ENCODE peak calls at places on chromosomes 13 and 19, in four cellular contexts. One of them, this sample, is unnamed.

GRCh38 chr19:48573163-48573505 is 21.2 kb downstream of the SULT2B1 start:
- DNase-seq in tibial nerve: no peak
- DNase-seq in body of pancreas: no peak
- DNase-seq in adrenal gland: no peak
- DNase-seq in this sample: no peak

GRCh38 chr13:19957320-19958118 is 1.0 kb upstream of the ZMYM2 start:
- DNase-seq in tibial nerve: peak; percentile 69
- DNase-seq in adrenal gland: peak; percentile 91
- DNase-seq in body of pancreas: peak; percentile 78
- DNase-seq in this sample: peak; percentile 17

GRCh38 chr13:62997696-62998095 is 1582.0 kb upstream of the PCDH20 start:
- DNase-seq in adrenal gland: no peak
- DNase-seq in tibial nerve: no peak
- DNase-seq in body of pancreas: no peak
- DNase-seq in this sample: no peak

GRCh38 chr19:2497186-2497585 is 21.3 kb downstream of the GADD45B start:
- DNase-seq in adrenal gland: no peak
- DNase-seq in tibial nerve: no peak
- DNase-seq in body of pancreas: no peak
- DNase-seq in this sample: no peak

GRCh38 chr13:50908371-50908770 is 1.2 kb upstream of the RNASEH2B start:
- DNase-seq in adrenal gland: no peak
- DNase-seq in tibial nerve: no peak
- DNase-seq in body of pancreas: no peak
- DNase-seq in this sample: no peak

GRCh38 chr19:49528211-49528771 is 488 bp downstream of the RCN3 start:
- DNase-seq in tibial nerve: no peak
- DNase-seq in adrenal gland: peak; percentile 53
- DNase-seq in body of pancreas: no peak
- DNase-seq in this sample: no peak

GRCh38 chr13:23377603-23378002 is 55.9 kb downstream of the SACS start:
- DNase-seq in adrenal gland: no peak
- DNase-seq in tibial nerve: no peak
- DNase-seq in body of pancreas: no peak
- DNase-seq in this sample: no peak

GRCh38 chr19:48674216-48674809 is 1.5 kb upstream of the NTN5 start:
- DNase-seq in body of pancreas: no peak
- DNase-seq in adrenal gland: no peak
- DNase-seq in tibial nerve: no peak
- DNase-seq in this sample: no peak

GRCh38 chr19:28718909-28719308 is 494.0 kb downstream of the UQCRFS1 start:
- DNase-seq in body of pancreas: no peak
- DNase-seq in tibial nerve: no peak
- DNase-seq in adrenal gland: no peak
- DNase-seq in this sample: no peak

GRCh38 chr19:33500991-33501390 is 20.6 kb downstream of the PEPD start:
- DNase-seq in tibial nerve: no peak
- DNase-seq in adrenal gland: no peak
- DNase-seq in body of pancreas: no peak
- DNase-seq in this sample: no peak

GRCh38 chr13:47932953-47933687 is 68.0 kb downstream of the SUCLA2 start:
- DNase-seq in tibial nerve: no peak
- DNase-seq in adrenal gland: no peak
- DNase-seq in body of pancreas: no peak
- DNase-seq in this sample: no peak

GRCh38 chr19:18289471-18290066 is 8.1 kb upstream of the JUND start:
- DNase-seq in body of pancreas: no peak
- DNase-seq in tibial nerve: no peak
- DNase-seq in adrenal gland: no peak
- DNase-seq in this sample: no peak
- H3K4me1 ChIP-seq in body of pancreas: peaks cover 35% of the 10 kb centered on the region
- H3K4me1 ChIP-seq in tibial nerve: peaks cover 74% of the 10 kb centered on the region
- H3K4me1 ChIP-seq in adrenal gland: peaks cover 26% of the 10 kb centered on the region
- H3K4me1 ChIP-seq in this sample: peaks cover 84% of the 10 kb centered on the region

GRCh38 chr19:6766357-6767080 is 716 bp downstream of the SH2D3A start:
- DNase-seq in tibial nerve: no peak
- DNase-seq in adrenal gland: no peak
- DNase-seq in body of pancreas: peak; percentile 18
- DNase-seq in this sample: no peak

GRCh38 chr19:6767081-6767356 is 216 bp downstream of the SH2D3A start:
- DNase-seq in adrenal gland: no peak
- DNase-seq in tibial nerve: no peak
- DNase-seq in body of pancreas: no peak
- DNase-seq in this sample: no peak

GRCh38 chr19:6768236-6768785 is 1.1 kb upstream of the SH2D3A start:
- DNase-seq in adrenal gland: no peak
- DNase-seq in body of pancreas: no peak
- DNase-seq in tibial nerve: no peak
- DNase-seq in this sample: no peak

GRCh38 chr19:6767357-6768235 is at the start of gene SH2D3A:
- DNase-seq in adrenal gland: peak; percentile 71
- DNase-seq in body of pancreas: peak; percentile 97
- DNase-seq in tibial nerve: no peak
- DNase-seq in this sample: peak; percentile 66

GRCh38 chr19:6769006-6769637 is 1.9 kb upstream of the SH2D3A start:
- DNase-seq in tibial nerve: no peak
- DNase-seq in body of pancreas: peak; percentile 26
- DNase-seq in adrenal gland: no peak
- DNase-seq in this sample: no peak
- H3K4me1 ChIP-seq in tibial nerve: peaks cover 12% of the 10 kb centered on the region
- H3K4me1 ChIP-seq in body of pancreas: peaks cover 39% of the 10 kb centered on the region
- H3K4me1 ChIP-seq in adrenal gland: peaks cover 6% of the 10 kb centered on the region
- H3K4me1 ChIP-seq in this sample: peaks cover 15% of the 10 kb centered on the region

GRCh38 chr19:5586300-5587070 is 18.7 kb upstream of the TINCR start:
- DNase-seq in adrenal gland: no peak
- DNase-seq in body of pancreas: no peak
- DNase-seq in tibial nerve: no peak
- DNase-seq in this sample: no peak

GRCh38 chr19:5585461-5586299 is 17.9 kb upstream of the TINCR start:
- DNase-seq in adrenal gland: peak; percentile 61
- DNase-seq in body of pancreas: peak; percentile 39
- DNase-seq in tibial nerve: no peak
- DNase-seq in this sample: no peak

GRCh38 chr19:5587661-5588060 is 19.9 kb upstream of the TINCR start:
- DNase-seq in tibial nerve: no peak
- DNase-seq in body of pancreas: no peak
- DNase-seq in adrenal gland: no peak
- DNase-seq in this sample: no peak

GRCh38 chr19:5588441-5588840 is 20.7 kb upstream of the TINCR start:
- DNase-seq in body of pancreas: no peak
- DNase-seq in adrenal gland: peak; percentile 76
- DNase-seq in tibial nerve: no peak
- DNase-seq in this sample: no peak

GRCh38 chr19:5587071-5587455 is 19.3 kb upstream of the TINCR start:
- DNase-seq in body of pancreas: no peak
- DNase-seq in adrenal gland: no peak
- DNase-seq in tibial nerve: no peak
- DNase-seq in this sample: no peak
- H3K4me1 ChIP-seq in body of pancreas: peaks cover 10% of the 10 kb centered on the region
- H3K4me1 ChIP-seq in adrenal gland: no peaks in the 10 kb centered on the region
- H3K4me1 ChIP-seq in tibial nerve: peaks cover 15% of the 10 kb centered on the region
- H3K4me1 ChIP-seq in this sample: peaks cover 55% of the 10 kb centered on the region

GRCh38 chr13:35765387-35765786 is 288.9 kb upstream of the MAB21L1 start:
- DNase-seq in adrenal gland: no peak
- DNase-seq in tibial nerve: no peak
- DNase-seq in body of pancreas: no peak
- DNase-seq in this sample: no peak
- H3K4me1 ChIP-seq in adrenal gland: no peaks in the 10 kb centered on the region
- H3K4me1 ChIP-seq in tibial nerve: no peaks in the 10 kb centered on the region
- H3K4me1 ChIP-seq in body of pancreas: no peaks in the 10 kb centered on the region
- H3K4me1 ChIP-seq in this sample: no peaks in the 10 kb centered on the region

GRCh38 chr19:19461671-19462622 is 53.4 kb downstream of the TSSK6 start:
- DNase-seq in body of pancreas: peak; percentile 87
- DNase-seq in adrenal gland: peak; percentile 84
- DNase-seq in tibial nerve: no peak
- DNase-seq in this sample: no peak
- H3K4me1 ChIP-seq in body of pancreas: peaks cover 82% of the 10 kb centered on the region
- H3K4me1 ChIP-seq in adrenal gland: peaks cover 53% of the 10 kb centered on the region
- H3K4me1 ChIP-seq in tibial nerve: peaks cover 75% of the 10 kb centered on the region
- H3K4me1 ChIP-seq in this sample: peaks cover 68% of the 10 kb centered on the region

GRCh38 chr13:99660101-99660500 is 158.8 kb downstream of the TM9SF2 start:
- DNase-seq in tibial nerve: no peak
- DNase-seq in adrenal gland: no peak
- DNase-seq in body of pancreas: no peak
- DNase-seq in this sample: no peak

GRCh38 chr13:99656843-99657506 is 155.7 kb downstream of the TM9SF2 start:
- DNase-seq in adrenal gland: no peak
- DNase-seq in body of pancreas: no peak
- DNase-seq in tibial nerve: no peak
- DNase-seq in this sample: no peak

GRCh38 chr13:99659234-99659633 is 158.0 kb downstream of the TM9SF2 start:
- DNase-seq in body of pancreas: no peak
- DNase-seq in adrenal gland: no peak
- DNase-seq in tibial nerve: no peak
- DNase-seq in this sample: no peak

GRCh38 chr13:99657848-99658265 is 156.6 kb downstream of the TM9SF2 start:
- DNase-seq in adrenal gland: no peak
- DNase-seq in tibial nerve: no peak
- DNase-seq in body of pancreas: peak; percentile 52
- DNase-seq in this sample: no peak

GRCh38 chr13:99658266-99658991 is 157.2 kb downstream of the TM9SF2 start:
- DNase-seq in body of pancreas: peak; percentile 54
- DNase-seq in tibial nerve: peak; percentile 27
- DNase-seq in adrenal gland: peak; percentile 28
- DNase-seq in this sample: no peak
- H3K4me1 ChIP-seq in body of pancreas: peaks cover 7% of the 10 kb centered on the region
- H3K4me1 ChIP-seq in tibial nerve: peaks cover 38% of the 10 kb centered on the region
- H3K4me1 ChIP-seq in adrenal gland: no peaks in the 10 kb centered on the region
- H3K4me1 ChIP-seq in this sample: no peaks in the 10 kb centered on the region

DNA sequence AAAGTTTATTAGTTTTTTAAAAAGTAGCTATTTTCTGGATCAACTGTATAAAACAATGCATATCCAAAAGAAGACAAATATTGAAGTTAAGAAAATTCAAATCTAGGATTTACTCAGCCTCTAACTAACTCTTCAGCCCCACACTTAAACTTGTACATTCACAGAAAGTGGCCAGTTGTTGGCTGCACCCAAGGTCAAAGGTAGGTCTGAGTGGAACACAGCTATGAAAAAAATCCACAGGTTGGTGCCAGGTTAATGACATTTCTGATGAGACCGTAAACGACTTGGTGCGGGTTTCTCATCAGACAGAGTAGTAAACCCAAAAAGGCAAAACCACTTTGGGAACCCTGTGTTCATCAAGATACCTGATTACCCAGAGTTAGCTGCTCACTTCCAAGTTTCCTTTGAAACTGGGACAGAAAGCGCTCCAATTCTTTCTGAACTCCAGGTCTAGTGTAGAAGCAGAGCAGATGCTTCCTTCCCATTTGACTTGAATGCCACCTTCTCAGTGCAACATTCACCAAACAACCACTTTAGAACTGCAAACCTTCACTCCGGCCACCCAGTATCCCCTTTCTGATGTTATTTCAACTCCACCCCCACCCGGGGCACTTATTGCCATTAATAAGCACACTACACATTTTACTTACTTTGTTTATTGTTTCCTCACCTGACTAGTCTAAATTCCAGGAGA is 208.3 kb upstream of the STARD13 start:
- DNase-seq in body of pancreas: peak; percentile 23
- DNase-seq in tibial nerve: no peak
- DNase-seq in adrenal gland: no peak
- DNase-seq in this sample: no peak
- H3K4me1 ChIP-seq in body of pancreas: peaks cover 10% of the 10 kb centered on the region
- H3K4me1 ChIP-seq in tibial nerve: peaks cover 7% of the 10 kb centered on the region
- H3K4me1 ChIP-seq in adrenal gland: no peaks in the 10 kb centered on the region
- H3K4me1 ChIP-seq in this sample: no peaks in the 10 kb centered on the region

DNA sequence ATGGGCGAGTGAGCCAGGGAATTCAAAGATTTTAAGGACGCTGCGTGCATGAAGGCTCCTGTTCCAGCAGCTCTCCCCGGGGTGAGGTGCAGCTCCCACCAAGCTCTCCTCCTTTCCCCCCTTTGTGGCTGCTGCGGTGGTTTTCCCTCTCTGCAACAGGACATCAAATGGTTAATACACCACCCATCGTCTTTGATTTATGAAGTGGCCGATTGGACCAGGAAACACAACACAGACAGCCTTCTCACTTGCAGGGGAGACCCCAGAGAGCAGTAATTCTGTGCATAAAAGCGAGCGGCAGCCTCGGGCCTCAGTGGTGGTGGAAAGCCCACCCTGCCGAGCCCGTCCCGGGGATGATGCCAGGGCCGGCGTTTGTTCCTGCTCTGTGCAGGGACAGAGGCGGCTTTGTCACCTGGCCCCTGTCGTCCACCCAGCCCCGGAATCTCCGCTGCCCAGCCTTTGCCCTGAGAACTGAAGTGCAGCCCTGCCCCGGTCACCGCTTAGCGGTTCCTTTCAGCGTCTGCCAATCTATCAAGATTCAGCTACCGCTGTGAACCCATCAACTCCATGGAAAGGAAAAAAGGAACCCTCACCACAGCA is 184.5 kb downstream of the TSHZ3 start:
- DNase-seq in body of pancreas: no peak
- DNase-seq in tibial nerve: no peak
- DNase-seq in adrenal gland: no peak
- DNase-seq in this sample: no peak
- H3K4me1 ChIP-seq in body of pancreas: no peaks in the 10 kb centered on the region
- H3K4me1 ChIP-seq in tibial nerve: no peaks in the 10 kb centered on the region
- H3K4me1 ChIP-seq in adrenal gland: no peaks in the 10 kb centered on the region
- H3K4me1 ChIP-seq in this sample: no peaks in the 10 kb centered on the region

GRCh38 chr13:114041493-114041892 is 67.6 kb upstream of the C13orf46 start:
- DNase-seq in adrenal gland: no peak
- DNase-seq in tibial nerve: no peak
- DNase-seq in body of pancreas: no peak
- DNase-seq in this sample: no peak
- H3K4me1 ChIP-seq in adrenal gland: no peaks in the 10 kb centered on the region
- H3K4me1 ChIP-seq in tibial nerve: peaks cover 52% of the 10 kb centered on the region
- H3K4me1 ChIP-seq in body of pancreas: no peaks in the 10 kb centered on the region
- H3K4me1 ChIP-seq in this sample: peaks cover 6% of the 10 kb centered on the region

GRCh38 chr19:1259873-1260748 is 9.0 kb upstream of the CIRBP start:
- DNase-seq in body of pancreas: peak; percentile 23
- DNase-seq in adrenal gland: no peak
- DNase-seq in tibial nerve: no peak
- DNase-seq in this sample: no peak

GRCh38 chr19:1258161-1258492 is 9.7 kb downstream of the MIDN start:
- DNase-seq in tibial nerve: no peak
- DNase-seq in adrenal gland: no peak
- DNase-seq in body of pancreas: no peak
- DNase-seq in this sample: no peak

GRCh38 chr19:1258707-1259205 is 10.4 kb downstream of the MIDN start:
- DNase-seq in tibial nerve: no peak
- DNase-seq in body of pancreas: no peak
- DNase-seq in adrenal gland: no peak
- DNase-seq in this sample: no peak

GRCh38 chr19:1260749-1261511 is 8.2 kb upstream of the CIRBP start:
- DNase-seq in tibial nerve: peak; percentile 93
- DNase-seq in adrenal gland: peak; percentile 97
- DNase-seq in body of pancreas: peak; percentile 97
- DNase-seq in this sample: peak; percentile 69

GRCh38 chr19:1259206-1259872 is 9.8 kb upstream of the CIRBP start:
- DNase-seq in body of pancreas: peak; percentile 70
- DNase-seq in tibial nerve: peak; percentile 43
- DNase-seq in adrenal gland: peak; percentile 78
- DNase-seq in this sample: no peak
- H3K4me1 ChIP-seq in body of pancreas: peaks cover 89% of the 10 kb centered on the region
- H3K4me1 ChIP-seq in tibial nerve: peaks cover 95% of the 10 kb centered on the region
- H3K4me1 ChIP-seq in adrenal gland: peaks cover 50% of the 10 kb centered on the region
- H3K4me1 ChIP-seq in this sample: peaks cover 79% of the 10 kb centered on the region

This sample was measured in esophagus squamous epithelium.